ENCODE peak calls at places on chromosomes 11 and 22, in seven cellular contexts. R, T, F, S, W, A and X are unnamed samples.

GRCh38 chr11:12418019-12418611 is 40.7 kb downstream of the PARVA start:
- DNase-seq in A (no peak), S (no peak), W (peak), T (no peak), F (no peak), R (no peak), X (no peak)

GRCh38 chr11:110069158-110069737 is 23.9 kb upstream of the ZC3H12C start:
- DNase-seq in S (no peak), W (peak), F (peak), R (no peak), A (peak), T (no peak), X (peak)

GRCh38 chr11:17528181-17528691 is 16.0 kb downstream of the USH1C start:
- DNase-seq in T (no peak), R (peak), F (peak), W (peak), S (peak), A (no peak), X (no peak)

GRCh38 chr11:72773696-72774095 is 20.2 kb downstream of the STARD10 start:
- DNase-seq in S (no peak), T (no peak), F (no peak), A (no peak), R (no peak), W (peak), X (no peak)

GRCh38 chr11:122981388-122982264 is at the start of gene BSX:
- DNase-seq in W (peak), T (no peak), S (no peak), F (peak), A (no peak), R (peak), X (no peak)

GRCh38 chr22:39174498-39175120 is 22.1 kb upstream of the CBX7 start:
- DNase-seq in R (peak), W (peak), S (no peak), A (peak), T (peak), F (peak), X (peak)

GRCh38 chr22:31736458-31736857 is 13.5 kb downstream of the PRR14L start:
- DNase-seq in A (no peak), W (no peak), T (no peak), F (no peak), R (no peak), S (no peak), X (no peak)

GRCh38 chr11:7597620-7598019 is 75.7 kb downstream of the CYB5R2 start:
- DNase-seq in F (peak), R (no peak), T (peak), A (no peak), S (no peak), W (no peak), X (peak)

GRCh38 chr11:47987781-47988180 is 7.4 kb downstream of the PTPRJ start:
- DNase-seq in R (no peak), T (no peak), S (no peak), A (no peak), F (no peak), W (no peak), X (no peak)

GRCh38 chr22:31945478-31945815 is 1.1 kb downstream of the YWHAH start:
- DNase-seq in A (no peak), W (no peak), R (no peak), F (peak), T (no peak), S (no peak), X (no peak)

GRCh38 chr11:9090488-9091043 is 833 bp downstream of the SCUBE2 start:
- DNase-seq in F (no peak), S (no peak), A (no peak), T (no peak), W (no peak), R (no peak), X (no peak)

GRCh38 chr11:84012171-84012826 is 726.1 kb upstream of the CCDC90B start:
- DNase-seq in W (no peak), S (no peak), A (no peak), F (no peak), R (no peak), T (no peak), X (no peak)

DNA sequence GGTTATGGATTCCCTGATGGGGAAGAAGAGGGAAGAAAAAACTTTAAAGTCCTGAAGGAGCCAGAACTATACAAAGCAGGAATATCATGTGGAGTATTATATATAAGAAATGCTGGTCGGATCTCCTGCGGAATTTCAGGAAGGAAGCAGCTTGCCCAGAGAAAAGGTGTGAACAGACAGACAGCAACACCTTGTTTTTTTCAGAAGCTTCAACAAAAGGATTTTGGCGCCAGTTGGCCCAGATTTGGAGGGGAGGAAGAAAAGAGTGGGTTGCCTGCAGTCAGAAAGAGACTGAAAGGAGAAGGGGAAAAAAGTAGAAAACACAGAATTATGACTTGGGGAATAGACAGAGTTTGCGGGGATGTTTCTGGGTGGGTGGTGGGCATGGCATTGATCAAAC is 45.2 kb downstream of the SEZ6L start:
- DNase-seq in W (no peak), F (no peak), S (no peak), T (no peak), R (no peak), A (no peak), X (no peak)
- TF ChIP-seq POLR2A in W (no peak), F (no peak), S (no peak), T (no peak), R (no peak), A (no peak), X (no peak)

GRCh38 chr22:23269441-23270211 is 89.3 kb downstream of the BCR start:
- DNase-seq in W (no peak), A (no peak), S (no peak), F (no peak), T (no peak), R (no peak), X (no peak)

GRCh38 chr22:23267225-23268043 is 87.1 kb downstream of the BCR start:
- DNase-seq in A (no peak), T (no peak), R (no peak), W (no peak), S (no peak), F (no peak), X (no peak)

GRCh38 chr22:23268139-23268712 is 87.9 kb downstream of the BCR start:
- DNase-seq in R (no peak), T (no peak), F (no peak), S (no peak), W (no peak), A (no peak), X (no peak)

GRCh38 chr22:23270212-23270733 is 90.0 kb downstream of the BCR start:
- DNase-seq in R (no peak), T (no peak), F (no peak), A (no peak), S (no peak), W (peak), X (no peak)

DNA sequence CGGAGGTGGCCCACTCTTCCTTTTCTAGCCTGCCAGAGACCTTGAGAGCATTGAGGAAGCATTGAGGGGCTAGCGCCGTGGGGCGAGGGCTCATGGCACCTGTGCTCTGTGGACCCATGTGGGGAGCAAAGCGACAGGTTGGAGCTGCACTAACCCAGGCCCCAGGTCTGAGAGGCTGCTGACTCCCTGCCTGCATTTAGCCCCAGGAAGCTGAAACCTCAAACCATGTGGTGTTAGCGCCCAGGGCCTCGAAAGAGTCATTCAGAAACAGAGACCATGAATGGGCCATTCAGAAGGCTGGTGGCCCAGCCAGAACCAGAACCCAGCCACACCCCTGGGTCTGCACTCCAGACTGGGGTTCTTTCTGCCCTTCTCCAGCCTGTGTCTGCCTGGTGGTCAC is 88.6 kb downstream of the BCR start:
- DNase-seq in W (no peak), R (no peak), T (no peak), F (no peak), S (no peak), A (no peak), X (no peak)
- TF ChIP-seq POLR2A in W (no peak), R (no peak), T (no peak), F (no peak), S (no peak), A (no peak), X (no peak)

GRCh38 chr11:67373916-67374570 is 645 bp upstream of the CLCF1 start:
- DNase-seq in A (peak), T (peak), R (peak), F (peak), W (peak), S (peak), X (peak)
- TF ChIP-seq POLR2A in A (peak), T (peak), R (no peak), F (peak), W (peak), S (peak), X (no peak)

GRCh38 chr11:40302669-40303068 is 1156.8 kb downstream of the LRRC4C start:
- DNase-seq in T (no peak), F (no peak), W (peak), S (no peak), R (no peak), A (no peak), X (no peak)

DNA sequence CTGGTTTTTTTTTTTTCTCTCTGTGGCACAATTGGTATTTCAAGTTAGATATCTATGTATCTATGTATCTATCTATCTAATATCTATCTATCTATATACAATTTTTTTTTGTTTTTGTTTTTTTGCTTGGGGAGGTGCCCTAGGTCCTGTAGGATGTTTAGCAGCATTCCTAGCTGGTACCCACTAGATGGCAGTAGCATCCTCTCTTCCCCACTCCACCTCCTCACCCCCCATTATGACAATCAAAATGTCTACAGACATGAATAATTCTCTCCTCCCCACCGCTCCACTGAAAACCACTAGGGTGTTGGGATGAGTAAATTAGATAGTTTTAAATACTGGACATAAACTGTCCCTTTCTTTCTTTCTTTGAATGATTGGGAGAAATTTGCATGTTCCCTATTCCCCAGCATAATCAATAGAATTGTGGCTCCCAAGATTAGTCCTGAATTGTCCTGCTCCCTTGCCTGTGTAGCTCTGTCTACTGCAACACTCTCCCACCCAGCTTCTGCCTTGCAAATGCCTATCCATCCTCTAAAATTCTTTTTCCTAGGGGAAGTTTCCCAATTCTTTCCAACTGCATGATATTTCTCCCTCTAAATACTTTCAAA is 1152.4 kb downstream of the LRRC4C start:
- DNase-seq in W (peak), S (peak), T (no peak), F (no peak), A (no peak), R (peak), X (no peak)
- TF ChIP-seq POLR2A in W (no peak), S (no peak), T (no peak), F (no peak), A (no peak), R (no peak), X (no peak)

DNA sequence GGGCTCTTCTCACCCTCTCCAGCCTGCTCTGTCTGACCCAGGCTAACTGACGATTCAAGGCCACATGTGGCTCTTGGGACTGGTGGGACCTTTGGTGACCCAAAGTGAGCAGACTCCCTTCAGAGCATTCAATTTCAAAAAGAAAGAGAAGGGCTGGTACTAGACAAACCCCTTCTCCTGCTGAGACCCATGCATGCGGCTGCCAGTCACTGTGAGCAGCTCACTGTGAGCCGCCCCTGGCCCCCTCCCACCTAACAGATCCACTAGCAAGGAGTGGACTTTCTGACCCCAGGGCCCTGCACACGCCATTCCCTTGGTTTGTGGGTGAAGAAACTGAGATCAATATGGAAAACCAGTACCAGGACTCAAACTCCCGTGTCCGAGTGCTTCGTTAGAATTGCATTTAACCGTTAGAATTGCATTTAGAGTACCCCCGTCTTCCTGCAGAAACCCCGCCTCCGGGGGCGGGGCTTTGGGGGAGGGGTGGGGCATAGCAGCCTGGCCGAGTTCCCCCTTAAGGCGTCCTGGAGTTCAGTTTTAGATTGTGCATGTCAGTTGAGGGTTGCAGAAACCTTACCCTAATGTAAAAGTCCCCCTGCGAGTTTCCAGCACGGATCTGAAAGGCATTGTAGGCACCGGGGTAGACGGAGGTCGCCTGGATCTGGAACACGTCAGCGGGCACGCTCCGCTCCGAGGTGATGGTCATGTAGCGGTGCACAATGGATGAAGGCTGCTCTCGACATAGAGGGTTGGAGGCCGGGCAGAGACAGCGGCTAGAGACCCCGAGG is 5.1 kb downstream of the EFEMP2 start:
- DNase-seq in S (no peak), F (peak), R (no peak), A (no peak), W (no peak), T (no peak), X (no peak)
- TF ChIP-seq POLR2A in S (no peak), F (no peak), R (no peak), A (no peak), W (no peak), T (no peak), X (no peak)

DNA sequence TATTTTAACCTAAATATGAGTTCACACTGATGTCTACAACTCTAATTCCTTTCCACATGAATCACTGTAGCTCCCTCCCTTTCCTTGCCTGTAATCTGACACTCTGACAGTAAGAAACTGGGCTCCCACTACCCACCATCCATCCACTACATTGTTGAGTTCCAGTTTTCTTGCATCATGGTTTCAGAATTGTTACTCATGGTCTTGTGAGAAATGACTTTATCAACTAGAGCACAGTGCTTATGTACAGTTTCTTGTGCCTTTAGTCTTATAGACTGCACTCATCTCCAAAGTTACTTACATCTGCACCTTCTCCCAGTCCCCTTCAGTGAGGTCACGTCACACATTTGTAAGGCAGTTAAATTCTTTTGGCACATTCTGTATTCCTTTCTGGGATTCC is 78.6 kb downstream of the RTL6 start:
- DNase-seq in S (no peak), A (no peak), F (no peak), R (no peak), W (peak), T (no peak), X (no peak)
- TF ChIP-seq POLR2A in S (no peak), A (no peak), F (no peak), R (no peak), W (no peak), T (no peak), X (no peak)